ENCODE peak calls at places on chromosomes 11 and 22, in ten cellular contexts. B is HFF-Myc, T is fibroblast of lung, O is DND-41, E is fibroblast of the aortic adventitia, S is ovary, H is A549, V is retinal pigment epithelial cell, P is GM23248, L is prostate gland. J is an unnamed sample.

GRCh38 chr11:133955091-133955846 is 1.5 kb downstream of the IGSF9B start:
- DNase-seq in O (no peak), P (peak; percentile 22), H (no peak), L (no peak), E (no peak), T (no peak), V (no peak), S (no peak), B (no peak), J (no peak)

GRCh38 chr11:35963911-35964310 is 20.0 kb downstream of the LDLRAD3 start:
- DNase-seq in L (no peak), O (no peak), V (no peak), H (no peak), B (no peak), E (peak; percentile 53), S (no peak), T (no peak), P (no peak), J (no peak)

GRCh38 chr11:66489636-66490035 is 9.4 kb downstream of the DPP3 start:
- DNase-seq in P (no peak), S (no peak), L (no peak), T (no peak), B (no peak), O (no peak), H (no peak), E (no peak), V (no peak), J (no peak)

GRCh38 chr22:17368144-17368726 is 1.0 kb upstream of the CECR2 start:
- DNase-seq in P (peak; percentile 7), S (peak; percentile 26), O (no peak), T (no peak), E (no peak), L (peak; percentile 19), H (no peak), B (no peak), V (no peak), J (no peak)

GRCh38 chr22:32695451-32695891 is 106.0 kb upstream of the TIMP3 start:
- DNase-seq in O (no peak), E (peak; percentile 66), T (peak; percentile 93), H (peak; percentile 44), P (peak; percentile 88), S (no peak), V (no peak), B (peak; percentile 56), L (no peak), J (peak; percentile 79)

GRCh38 chr11:122984186-122985011 is 2.8 kb upstream of the BSX start:
- DNase-seq in V (no peak), T (peak; percentile 8), L (no peak), B (no peak), P (peak; percentile 64), O (no peak), S (no peak), H (no peak), E (peak; percentile 16), J (no peak)

GRCh38 chr11:69464621-69464960 is 16.9 kb upstream of the LINC01488 start:
- DNase-seq in B (no peak), L (no peak), H (no peak), E (no peak), V (no peak), P (no peak), S (no peak), O (no peak), T (no peak), J (no peak)

GRCh38 chr11:134561348-134561720 is 149.3 kb upstream of the B3GAT1 start:
- DNase-seq in S (no peak), B (no peak), L (no peak), H (no peak), T (no peak), O (no peak), P (no peak), E (no peak), V (no peak), J (no peak)

GRCh38 chr11:124961972-124962609 is 8.1 kb downstream of the CCDC15 start:
- DNase-seq in V (peak; percentile 37), P (peak; percentile 83), E (peak; percentile 91), B (peak; percentile 75), S (no peak), L (peak; percentile 41), O (peak; percentile 24), H (peak; percentile 35), T (peak; percentile 90), J (peak; percentile 78)

GRCh38 chr11:2533642-2534115 is 88.9 kb downstream of the KCNQ1 start:
- DNase-seq in H (no peak), T (peak; percentile 89), O (peak; percentile 21), L (no peak), P (peak; percentile 92), S (peak; percentile 85), E (peak; percentile 89), B (peak; percentile 59), V (peak; percentile 84), J (peak; percentile 78)

GRCh38 chr11:38867338-38867737 is 2269.3 kb upstream of the RAG2 start:
- DNase-seq in H (no peak), V (no peak), S (no peak), L (no peak), E (no peak), P (no peak), B (no peak), O (no peak), T (no peak), J (no peak)

GRCh38 chr11:36460220-36460619 is 49.9 kb downstream of the TRAF6 start:
- DNase-seq in B (no peak), E (no peak), T (no peak), S (no peak), V (no peak), O (no peak), P (no peak), H (no peak), L (no peak), J (no peak)

GRCh38 chr11:108012139-108012725 is 3.5 kb downstream of the CUL5 start:
- DNase-seq in O (no peak), L (no peak), T (no peak), S (no peak), P (no peak), H (no peak), E (no peak), B (no peak), V (no peak), J (no peak)

GRCh38 chr11:108018708-108019107 is 10.0 kb downstream of the CUL5 start:
- DNase-seq in O (no peak), S (no peak), L (no peak), P (no peak), H (no peak), V (no peak), E (no peak), B (no peak), T (no peak), J (no peak)

GRCh38 chr11:108019870-108020540 is 11.3 kb downstream of the CUL5 start:
- DNase-seq in V (no peak), S (no peak), H (no peak), T (peak; percentile 58), P (peak; percentile 41), E (peak; percentile 15), O (no peak), B (no peak), L (no peak), J (no peak)

GRCh38 chr11:108016647-108017046 is 7.9 kb downstream of the CUL5 start:
- DNase-seq in E (no peak), T (no peak), L (no peak), O (no peak), P (no peak), B (no peak), S (no peak), H (no peak), V (no peak), J (no peak)
- H3K4me3 ChIP-seq in E (no peak overlapping the region), T (no peak overlapping the region), L (no peak overlapping the region), O (no peak overlapping the region), P (no peak overlapping the region), B (no peak overlapping the region), S (no peak overlapping the region), H (no peak overlapping the region), V (no peak overlapping the region), J (no peak overlapping the region)

GRCh38 chr11:100691886-100692285 is 4.8 kb downstream of the ARHGAP42 start:
- DNase-seq in S (no peak), E (peak; percentile 25), B (no peak), T (no peak), O (no peak), L (no peak), V (no peak), P (peak; percentile 12), H (no peak), J (peak; percentile 31)

GRCh38 chr11:100686476-100686875 is 612 bp upstream of the ARHGAP42 start:
- DNase-seq in E (no peak), B (no peak), P (no peak), L (no peak), S (no peak), V (no peak), T (no peak), H (no peak), O (no peak), J (no peak)

GRCh38 chr11:100687032-100687629 is at the start of gene ARHGAP42:
- DNase-seq in L (peak; percentile 49), T (peak; percentile 62), S (peak; percentile 47), O (peak; percentile 84), H (peak; percentile 47), B (no peak), E (peak; percentile 50), P (peak; percentile 71), V (no peak), J (peak; percentile 33)

GRCh38 chr11:100687630-100688395 is 725 bp downstream of the ARHGAP42 start:
- DNase-seq in L (peak; percentile 42), T (peak; percentile 87), V (peak; percentile 59), H (peak; percentile 60), P (peak; percentile 84), E (peak; percentile 86), S (peak; percentile 35), O (peak; percentile 68), B (peak; percentile 52), J (peak; percentile 71)

GRCh38 chr11:100689141-100689540 is 2.1 kb downstream of the ARHGAP42 start:
- DNase-seq in L (no peak), E (no peak), H (no peak), S (no peak), O (no peak), P (no peak), V (no peak), T (no peak), B (no peak), J (no peak)
- H3K4me3 ChIP-seq in L (no peak overlapping the region), E (peak overlapping the region; percentile 81), H (peak overlapping the region; percentile 77), S (no peak overlapping the region), O (no peak overlapping the region), P (no peak overlapping the region), V (no peak overlapping the region), T (peak overlapping the region; percentile 90), B (no peak overlapping the region), J (no peak overlapping the region)

DNA sequence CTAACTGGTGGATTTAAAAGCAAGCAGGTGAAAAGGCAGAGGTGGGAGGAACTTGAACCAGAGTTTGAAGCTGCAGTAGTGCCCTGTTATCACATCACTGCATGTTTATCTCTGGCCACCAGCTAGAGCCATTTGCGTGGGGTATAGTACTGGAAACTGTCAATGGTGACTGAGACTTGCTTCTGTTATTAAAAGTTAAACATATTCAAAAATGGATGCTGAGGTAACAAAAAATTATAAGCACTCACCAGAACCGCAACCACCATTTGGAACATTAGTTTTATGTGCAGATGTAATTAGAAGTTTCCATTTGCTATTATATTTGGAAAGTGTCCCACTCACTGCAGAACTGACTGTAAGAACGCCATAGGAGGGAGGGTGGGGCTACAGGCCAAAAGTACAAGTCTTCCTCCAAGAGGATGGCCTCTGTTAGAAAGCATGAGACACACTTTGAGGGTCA is 1.2 kb upstream of the CD59 start:
- DNase-seq in S (no peak), P (peak; percentile 50), E (no peak), L (no peak), H (no peak), V (no peak), T (peak; percentile 53), B (no peak), O (no peak), J (no peak)
- H3K4me3 ChIP-seq in S (no peak overlapping the region), P (peak overlapping the region; percentile 84), E (no peak overlapping the region), L (no peak overlapping the region), H (peak overlapping the region; percentile 75), V (no peak overlapping the region), T (no peak overlapping the region), B (peak overlapping the region; percentile 87), O (no peak overlapping the region), J (no peak overlapping the region)

GRCh38 chr22:37267661-37268413 is 14.5 kb upstream of the CYTH4 start:
- DNase-seq in B (no peak), L (no peak), P (no peak), V (no peak), T (peak; percentile 45), E (no peak), H (no peak), S (no peak), O (no peak), J (no peak)
- H3K4me3 ChIP-seq in B (no peak overlapping the region), L (no peak overlapping the region), P (peak overlapping the region; percentile 72), V (no peak overlapping the region), T (no peak overlapping the region), E (no peak overlapping the region), H (no peak overlapping the region), S (no peak overlapping the region), O (no peak overlapping the region), J (no peak overlapping the region)

J was measured in bronchial epithelial cell.